ENCODE peak calls at places on chromosomes 7 and 10, in seven cellular contexts. S is SK-N-SH, Q is K562, G is GM23338, M is GM12878, N is HCT116, H is HepG2. W is an unnamed sample. For H3K36me3, the result is how much of the 10 kb centered on the place peaks cover.

GRCh38 chr10:95177429-95177828 is 16.6 kb upstream of the ACSM6 start:
- DNase-seq in Q (no peak), G (no peak), H (peak), N (no peak), M (no peak), S (no peak), W (no peak)

GRCh38 chr10:131686781-131687419 is 213.9 kb upstream of the PPP2R2D start:
- DNase-seq in M (no peak), H (no peak), G (peak), Q (no peak), S (no peak), N (no peak), W (no peak)

GRCh38 chr7:141287936-141288335 is 214.1 kb downstream of the TMEM178B start:
- DNase-seq in G (no peak), M (no peak), S (no peak), N (no peak), Q (no peak), H (no peak), W (no peak)

GRCh38 chr7:137519964-137520363 is 176.4 kb upstream of the PTN start:
- DNase-seq in Q (no peak), M (no peak), H (no peak), G (no peak), S (no peak), N (no peak), W (no peak)

GRCh38 chr10:17841055-17841454 is 31.9 kb downstream of the MRC1 start:
- DNase-seq in Q (no peak), G (no peak), H (no peak), S (no peak), N (no peak), M (no peak), W (no peak)

GRCh38 chr7:64881461-64882287 is 21.4 kb upstream of the ZNF273 start:
- DNase-seq in Q (no peak), S (peak), M (no peak), N (no peak), H (no peak), G (no peak), W (no peak)

GRCh38 chr7:77684030-77684429 is 12.2 kb upstream of the RSBN1L start:
- DNase-seq in M (no peak), Q (no peak), N (no peak), G (peak), H (no peak), S (no peak), W (no peak)

GRCh38 chr10:58508316-58508715 is 4.4 kb upstream of the BICC1 start:
- DNase-seq in S (no peak), N (no peak), M (no peak), G (no peak), H (no peak), Q (no peak), W (no peak)

DNA sequence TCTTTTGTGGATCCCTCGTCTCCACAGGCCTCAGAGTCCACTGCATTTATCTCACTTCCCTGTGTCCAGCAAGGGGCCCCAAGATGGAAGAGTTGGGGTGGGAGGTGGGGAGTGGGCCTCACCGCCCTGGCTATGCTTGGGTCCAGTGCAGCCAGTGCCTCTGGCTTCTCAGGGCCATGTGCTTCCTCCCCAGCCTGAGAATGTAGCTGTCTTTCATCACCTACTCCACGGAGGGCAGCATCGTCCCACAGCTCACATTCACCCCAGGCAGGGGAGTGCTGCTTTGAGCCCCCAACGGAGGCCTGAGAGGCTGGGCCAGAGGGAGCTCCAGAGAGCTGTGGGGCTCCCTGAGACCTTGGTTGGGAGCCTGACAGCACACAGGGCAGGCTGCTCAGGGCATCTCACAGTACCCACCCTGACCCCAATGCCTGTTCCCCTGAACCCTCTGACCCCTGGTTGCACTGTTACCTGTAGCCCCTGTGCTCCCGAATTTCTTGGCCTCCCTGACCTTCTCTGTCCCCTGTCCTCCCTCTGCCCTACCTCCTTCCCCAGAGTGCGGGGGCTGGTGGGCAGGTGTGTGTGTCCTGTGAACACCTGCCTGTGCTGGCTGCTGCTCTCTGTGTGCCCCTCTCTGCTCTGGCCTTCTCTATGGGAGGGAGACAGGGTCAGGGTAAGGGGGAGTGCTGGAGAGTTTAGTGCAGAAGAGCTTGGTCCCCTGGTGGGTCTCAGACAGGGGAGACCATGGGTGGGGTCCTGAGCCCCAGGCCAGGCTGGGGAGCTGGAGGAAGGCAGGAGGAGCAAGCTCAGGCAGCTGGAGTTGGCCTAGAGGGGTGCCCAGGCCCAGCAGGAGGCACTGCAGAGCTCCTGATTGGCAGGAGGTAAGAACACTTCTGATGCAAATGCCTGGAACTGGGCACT is 19.6 kb upstream of the ZNF488 start:
- DNase-seq in S (no peak), N (no peak), Q (no peak), H (no peak), G (no peak), M (no peak), W (no peak)
- TF ChIP-seq CTCF in S (peak), N (no peak), Q (peak), H (peak), G (no peak), M (no peak), W (peak)

GRCh38 chr7:150945171-150945852 is 32.8 kb downstream of the KCNH2 start:
- DNase-seq in Q (no peak), G (no peak), H (no peak), S (peak), M (no peak), N (no peak), W (no peak)
- TF ChIP-seq REST in Q (no peak), G (no peak), H (no peak), S (no peak), M (no peak), N (no peak), W (no peak)

DNA sequence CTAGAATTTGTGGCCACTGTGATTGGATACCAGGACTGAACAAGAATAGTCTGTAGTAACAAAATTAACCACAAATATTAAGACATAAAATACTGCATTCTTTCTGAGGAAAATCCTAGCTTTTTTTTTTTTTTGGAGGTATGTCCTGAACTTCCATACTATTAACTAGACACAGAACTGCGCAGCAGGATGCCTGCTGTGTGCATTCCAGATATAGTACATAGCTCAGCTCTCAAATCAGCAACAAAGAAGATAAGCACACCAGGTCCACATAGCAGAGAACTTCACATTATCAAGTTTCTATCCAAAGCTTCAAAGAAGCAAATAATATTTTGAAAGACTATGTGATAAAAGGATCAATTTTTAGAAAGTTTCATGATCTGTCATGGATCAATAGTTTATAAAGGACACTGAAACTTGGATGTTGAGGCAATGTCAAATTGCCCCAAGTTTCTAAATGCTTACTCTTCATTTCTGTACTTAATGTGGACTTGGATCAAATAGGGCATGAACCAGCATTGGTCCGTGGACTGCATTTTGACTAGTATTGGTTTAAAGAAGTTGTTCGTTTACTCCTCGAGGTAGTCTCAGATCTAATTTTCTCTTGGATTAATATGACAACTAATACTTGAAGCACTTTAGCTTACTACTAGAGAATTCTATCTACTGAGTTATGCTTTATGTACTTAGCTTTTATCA is 15.4 kb downstream of the NAMPT start:
- DNase-seq in G (no peak), S (no peak), H (no peak), M (no peak), N (no peak), Q (no peak), W (no peak)
- H3K36me3 ChIP-seq in G (under half), S (half or more), H (under half), M (under half), N (half or more), Q (half or more), W (half or more)

DNA sequence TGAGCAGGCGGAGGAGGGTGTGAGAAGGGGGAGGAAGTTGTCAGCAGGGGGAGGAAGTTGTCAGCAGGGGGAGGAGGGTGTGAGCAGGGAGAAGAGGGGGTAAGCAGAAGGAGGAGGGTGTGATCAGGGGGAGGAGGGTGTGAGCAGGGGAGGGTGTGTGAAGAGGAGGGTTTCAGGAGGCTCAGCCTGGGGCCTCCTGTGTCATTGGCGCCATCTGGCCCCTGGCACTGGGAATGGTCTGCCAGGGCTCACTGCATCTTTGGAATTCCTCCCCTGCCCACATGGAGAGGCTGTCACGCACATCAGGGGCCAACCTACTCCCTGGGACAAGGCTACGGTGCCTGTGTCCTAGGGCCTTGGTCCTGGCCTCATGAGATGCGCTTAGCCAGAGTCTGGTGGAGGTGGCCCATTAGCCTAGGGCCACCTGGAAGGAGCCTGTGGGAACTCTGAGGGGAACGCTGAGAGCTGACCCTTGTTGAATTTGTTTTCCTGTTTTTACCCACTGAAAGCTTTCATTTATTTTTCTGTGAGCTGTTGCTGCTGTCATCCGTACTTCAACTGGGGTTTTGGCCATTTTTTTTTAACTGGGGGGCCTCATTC is 18.0 kb downstream of the CAMK2B start:
- DNase-seq in G (peak), Q (peak), M (no peak), N (peak), H (peak), S (peak), W (peak)
- TF ChIP-seq CTCF in G (peak), Q (peak), M (peak), N (peak), H (peak), S (peak), W (peak)

DNA sequence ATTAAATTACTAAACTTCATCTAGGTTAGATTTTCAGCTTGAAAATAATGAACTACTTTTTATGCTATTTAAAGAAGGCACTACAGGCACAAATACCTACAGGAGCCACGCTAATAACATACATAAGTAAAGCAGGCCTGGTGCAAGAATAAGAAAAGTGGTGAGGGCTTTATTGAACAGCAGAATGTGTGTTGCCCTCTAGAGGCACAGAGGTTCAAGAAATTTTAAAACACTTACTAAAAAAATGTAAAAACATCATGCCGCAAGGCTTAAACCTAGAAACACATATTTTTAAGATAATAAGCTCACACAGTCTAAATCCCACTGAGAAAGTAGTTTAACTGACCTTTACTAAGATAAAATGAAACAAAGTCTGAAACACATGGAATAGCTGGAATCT is 20.3 kb downstream of the CACUL1 start:
- DNase-seq in N (no peak), G (no peak), M (no peak), Q (no peak), H (no peak), S (no peak), W (no peak)
- TF ChIP-seq REST in N (no peak), G (no peak), M (no peak), Q (no peak), H (no peak), S (no peak), W (no peak)

GRCh38 chr10:11260136-11260535 is 242.5 kb downstream of the CELF2 start:
- DNase-seq in M (no peak), S (peak), N (no peak), H (no peak), G (no peak), Q (no peak), W (no peak)
- H3K36me3 ChIP-seq in M (under half), S (under half), N (under half), H (under half), G (under half), Q (under half), W (under half)

GRCh38 chr7:155296788-155297516 is 726 bp upstream of the INSIG1 start:
- DNase-seq in G (peak), N (no peak), S (no peak), H (no peak), M (no peak), Q (peak), W (no peak)
- TF ChIP-seq CTCF in G (no peak), N (no peak), S (peak), H (no peak), M (no peak), Q (peak), W (no peak)

GRCh38 chr10:116080553-116080952 is 192.5 kb downstream of the GFRA1 start:
- DNase-seq in Q (no peak), M (no peak), S (no peak), H (no peak), N (peak), G (peak), W (peak)

GRCh38 chr10:116082762-116083161 is 190.2 kb downstream of the GFRA1 start:
- DNase-seq in H (no peak), N (no peak), M (no peak), S (no peak), Q (no peak), G (no peak), W (no peak)

GRCh38 chr10:116084166-116084565 is 188.8 kb downstream of the GFRA1 start:
- DNase-seq in Q (no peak), N (no peak), H (no peak), M (no peak), G (no peak), S (no peak), W (no peak)

GRCh38 chr10:116079355-116079754 is 193.7 kb downstream of the GFRA1 start:
- DNase-seq in G (peak), N (no peak), H (no peak), Q (no peak), M (no peak), S (no peak), W (no peak)

DNA sequence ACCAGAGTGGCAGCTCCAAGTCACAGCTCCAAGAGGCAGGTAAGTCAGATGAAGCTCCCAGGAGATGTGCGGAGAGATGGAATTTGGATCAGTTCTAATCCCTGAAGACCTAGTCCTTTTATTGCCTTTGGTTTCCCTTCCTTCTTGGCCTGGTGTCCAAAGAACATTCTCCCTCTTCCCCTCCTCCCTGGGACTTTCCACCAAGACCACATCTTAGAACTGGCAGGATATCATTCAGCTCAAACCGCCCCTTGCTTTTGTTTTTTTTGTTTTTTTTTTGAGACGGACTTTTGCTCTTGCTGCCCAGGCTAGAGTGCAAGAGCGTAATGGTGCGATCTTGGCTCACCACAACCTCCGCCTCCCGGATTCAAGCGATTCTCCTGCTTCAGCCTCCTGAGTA is 190.8 kb downstream of the GFRA1 start:
- DNase-seq in M (no peak), G (no peak), N (no peak), H (no peak), S (no peak), Q (no peak), W (no peak)
- TF ChIP-seq REST in M (no peak), G (no peak), N (no peak), H (no peak), S (no peak), Q (no peak), W (no peak)

GRCh38 chr7:92400013-92400412 is 47.3 kb upstream of the GATAD1 start:
- DNase-seq in S (no peak), H (no peak), G (no peak), Q (no peak), N (no peak), M (no peak), W (no peak)

GRCh38 chr7:92402920-92403759 is 44.1 kb upstream of the GATAD1 start:
- DNase-seq in G (peak), M (no peak), S (no peak), H (no peak), Q (no peak), N (no peak), W (no peak)

DNA sequence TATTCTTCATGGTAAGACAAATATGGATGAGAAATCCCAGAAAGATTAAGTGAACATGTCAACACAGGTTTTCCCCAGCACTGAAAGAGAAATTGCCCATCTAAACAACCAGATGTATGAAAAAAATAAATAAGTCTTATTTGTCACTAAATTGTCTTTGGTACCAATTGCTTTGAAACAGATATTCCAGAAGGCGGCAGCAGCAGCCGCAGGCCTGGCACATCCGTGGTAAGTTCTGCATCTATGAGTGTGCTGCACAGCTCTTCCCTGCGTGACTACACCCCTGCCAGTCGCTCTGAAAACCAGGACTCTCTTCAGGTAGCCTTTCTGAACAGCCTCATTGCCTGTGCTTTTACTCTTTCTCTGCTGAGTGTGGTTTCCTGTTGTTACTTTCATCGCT is 49.7 kb upstream of the GATAD1 start:
- DNase-seq in S (no peak), H (no peak), M (no peak), Q (no peak), N (no peak), G (no peak), W (no peak)
- H3K36me3 ChIP-seq in S (half or more), H (under half), M (under half), Q (under half), N (under half), G (under half), W (under half)

DNA sequence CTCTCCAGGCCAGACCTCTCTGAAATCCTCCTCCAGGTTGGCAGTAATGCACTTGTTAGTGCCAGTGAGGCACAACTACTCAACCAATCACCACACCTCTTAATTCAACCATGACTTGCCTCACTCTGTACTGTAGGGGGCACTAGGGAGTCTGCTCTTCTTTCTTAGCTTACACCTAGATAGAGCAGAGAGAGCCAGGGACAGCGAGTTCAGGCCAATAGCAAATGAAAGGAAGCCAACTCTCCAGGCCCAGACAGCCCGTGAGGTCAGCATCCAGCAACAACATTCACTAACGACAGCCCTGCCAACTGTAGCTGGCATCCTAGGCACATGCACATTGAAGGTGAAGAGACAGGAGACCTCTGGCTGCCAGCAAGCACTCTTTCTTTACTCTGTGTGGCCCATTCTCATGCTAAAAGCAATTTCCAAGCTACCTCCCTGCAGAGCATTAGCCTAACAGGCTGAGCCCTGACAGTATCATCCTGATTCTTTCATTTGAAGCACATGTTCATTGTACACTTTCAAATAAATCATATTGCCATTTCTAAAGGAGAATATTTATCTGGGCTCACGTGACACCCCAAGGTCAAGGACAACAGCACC is 136.3 kb downstream of the DPY19L1 start:
- DNase-seq in G (peak), H (peak), Q (peak), M (no peak), S (peak), N (peak), W (no peak)
- TF ChIP-seq CTCF in G (peak), H (peak), Q (peak), M (no peak), S (peak), N (peak), W (peak)